ENCODE peak calls at places on chromosomes 11 and 22, in eight cellular contexts. C, I, D, X, O, E, T and V are unnamed samples.
A peak's percentile ranks its signal among the peaks of the same experiment; 100 is the strongest.

GRCh38 chr11:111086058-111086457 is 159.5 kb upstream of the POU2AF2 start:
- DNase-seq in X (no peak), E (no peak), C (peak; percentile 21), O (no peak), T (no peak), D (no peak), I (no peak), V (no peak)

GRCh38 chr22:27937453-27937852 is 18.4 kb upstream of the PITPNB start:
- DNase-seq in T (no peak), I (no peak), X (no peak), C (no peak), E (no peak), D (peak; percentile 15), O (no peak), V (no peak)

GRCh38 chr11:85171648-85172257 is 455.4 kb downstream of the DLG2 start:
- DNase-seq in O (no peak), E (no peak), C (no peak), I (no peak), T (no peak), X (no peak), D (no peak), V (no peak)

GRCh38 chr11:71251761-71252433 is 480 bp downstream of the SHANK2 start:
- DNase-seq in O (peak; percentile 83), X (peak; percentile 73), C (peak; percentile 79), T (no peak), I (no peak), E (no peak), D (peak; percentile 22), V (no peak)

GRCh38 chr11:44110231-44110679 is 14.8 kb downstream of the EXT2 start:
- DNase-seq in O (no peak), I (peak; percentile 35), E (peak; percentile 44), T (peak; percentile 61), C (peak; percentile 62), D (peak; percentile 53), X (peak; percentile 70), V (peak; percentile 64)

GRCh38 chr11:69353696-69354544 is 60.0 kb downstream of the MYEOV start:
- DNase-seq in X (no peak), T (no peak), C (peak; percentile 14), E (no peak), O (no peak), I (no peak), D (peak; percentile 54), V (no peak)

GRCh38 chr11:118283756-118284350 is 19.8 kb upstream of the MPZL2 start:
- DNase-seq in I (no peak), D (no peak), O (no peak), E (no peak), T (no peak), X (no peak), C (no peak), V (no peak)

GRCh38 chr11:45877845-45878244 is 7.6 kb upstream of the MAPK8IP1 start:
- DNase-seq in I (no peak), E (no peak), D (no peak), T (no peak), O (no peak), C (no peak), X (no peak), V (no peak)

GRCh38 chr11:279966-280761 is 2.0 kb downstream of the NLRP6 start:
- DNase-seq in D (peak; percentile 47), T (peak; percentile 35), O (peak; percentile 92), E (no peak), C (peak; percentile 74), I (peak; percentile 27), X (peak; percentile 64), V (peak; percentile 40)

GRCh38 chr11:33895752-33896137 is 3.9 kb upstream of the LMO2 start:
- DNase-seq in D (peak; percentile 83), I (no peak), C (no peak), E (no peak), X (no peak), T (no peak), O (no peak), V (no peak)

GRCh38 chr11:6531267-6531752 is 34.2 kb downstream of the DNHD1 start:
- DNase-seq in O (no peak), C (peak; percentile 68), I (peak; percentile 48), D (peak; percentile 58), T (peak; percentile 70), E (no peak), X (peak; percentile 40), V (peak; percentile 65)

GRCh38 chr11:27720277-27720830 is 20.1 kb upstream of the BDNF start:
- DNase-seq in X (peak; percentile 89), C (peak; percentile 96), O (no peak), E (no peak), I (no peak), D (peak; percentile 75), T (peak; percentile 72), V (peak; percentile 67)

GRCh38 chr11:77865805-77866204 is 44.9 kb downstream of the AAMDC start:
- DNase-seq in X (no peak), D (no peak), E (no peak), O (no peak), I (peak; percentile 33), T (no peak), C (no peak), V (no peak)

GRCh38 chr11:22920939-22921565 is 60.8 kb upstream of the CCDC179 start:
- DNase-seq in O (no peak), C (peak; percentile 81), I (peak; percentile 45), X (peak; percentile 60), D (peak; percentile 63), E (peak; percentile 64), T (peak; percentile 70), V (peak; percentile 70)

GRCh38 chr11:2400761-2401435 is 348 bp downstream of the TSSC4 start:
- DNase-seq in T (peak; percentile 25), I (no peak), X (no peak), D (no peak), C (no peak), E (no peak), O (peak; percentile 91), V (no peak)

GRCh38 chr11:26721967-26722366 is at the start of gene SLC5A12:
- DNase-seq in O (no peak), T (no peak), X (no peak), D (no peak), I (no peak), E (no peak), C (no peak), V (no peak)

GRCh38 chr11:123235117-123235686 is 40.2 kb upstream of the CLMP start:
- DNase-seq in X (peak; percentile 34), D (no peak), C (peak; percentile 78), T (peak; percentile 57), O (peak; percentile 79), E (no peak), I (no peak), V (peak; percentile 61)

GRCh38 chr11:72591785-72592490 is 82.3 kb downstream of the PDE2A start:
- DNase-seq in D (no peak), T (no peak), C (no peak), I (no peak), O (no peak), X (no peak), E (peak; percentile 76), V (no peak)

DNA sequence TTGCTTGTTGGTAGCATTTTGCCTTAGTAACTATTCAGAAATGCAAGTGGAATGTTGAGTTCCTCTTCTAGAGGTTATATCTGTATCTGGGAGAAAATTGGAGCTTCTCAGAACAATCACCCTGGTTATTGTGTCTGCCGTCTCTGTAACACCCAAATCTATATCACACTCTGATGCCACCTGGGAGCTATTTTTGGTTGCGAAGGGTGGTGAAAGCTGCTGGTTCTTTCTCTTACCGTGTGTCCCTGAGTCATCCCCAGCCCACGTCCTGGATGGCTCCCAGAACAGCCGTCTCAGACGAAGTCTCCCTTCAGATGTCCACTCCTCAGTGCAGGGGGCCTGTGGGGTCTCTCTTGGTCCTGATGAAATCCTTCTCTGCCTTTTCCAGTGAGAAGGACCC is 83.5 kb downstream of the C22orf31 start:
- DNase-seq in T (peak; percentile 43), X (peak; percentile 19), I (no peak), C (no peak), D (peak; percentile 70), E (peak; percentile 38), O (no peak), V (peak; percentile 29)
- H3K4me3 ChIP-seq in T (peak overlapping the region; percentile 34), X (no peak overlapping the region), I (no peak overlapping the region), C (no peak overlapping the region), D (no peak overlapping the region), E (no peak overlapping the region), O (no peak overlapping the region), V (no peak overlapping the region)

GRCh38 chr11:103877221-103877620 is 159.2 kb upstream of the DDI1 start:
- DNase-seq in D (no peak), X (no peak), I (peak; percentile 26), E (no peak), O (no peak), C (no peak), T (peak; percentile 53), V (peak; percentile 18)
- TF ChIP-seq CTCF in D (no peak), X (no peak), I (peak; percentile 30), E (peak; percentile 11), O (no peak), C (no peak), T (peak; percentile 29), V (no peak)

DNA sequence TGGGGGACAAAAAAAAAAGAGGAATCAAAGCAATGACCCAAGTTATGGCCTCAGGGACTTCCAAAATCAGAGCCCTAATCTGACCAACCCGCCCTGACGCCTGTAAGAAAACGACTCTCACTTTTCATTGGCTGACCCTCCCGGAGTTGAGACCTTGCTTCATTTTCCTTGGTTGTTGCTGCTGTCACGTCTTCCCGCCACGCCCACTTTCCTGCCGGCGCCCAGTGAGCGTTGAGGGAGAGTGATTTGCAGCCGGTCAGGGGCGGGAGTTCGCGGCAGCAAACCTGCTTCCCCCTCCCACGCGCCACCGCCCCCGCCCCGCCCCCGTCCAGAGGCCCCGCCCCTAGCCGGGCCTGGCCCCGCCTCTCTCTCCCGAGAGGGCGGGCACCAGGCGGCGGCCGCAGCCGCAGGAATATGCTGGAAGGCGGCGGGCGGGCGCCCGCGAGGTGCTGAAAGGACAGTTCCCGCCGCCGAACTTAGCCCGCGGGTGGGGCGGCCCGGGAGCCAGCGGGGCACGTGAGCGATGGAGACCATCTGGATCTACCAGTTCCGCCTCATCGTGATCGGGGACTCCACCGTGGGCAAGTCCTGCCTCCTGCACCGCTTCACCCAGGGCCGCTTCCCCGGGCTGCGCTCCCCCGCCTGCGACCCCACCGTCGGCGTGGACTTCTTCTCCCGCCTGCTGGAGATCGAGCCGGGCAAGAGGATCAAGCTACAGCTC is at the start of gene RAB39A:
- DNase-seq in X (peak; percentile 96), I (peak; percentile 80), O (peak; percentile 94), D (peak; percentile 94), C (peak; percentile 99), E (peak; percentile 98), T (peak; percentile 90), V (peak; percentile 90)
- H3K4me3 ChIP-seq in X (peak within 1 kb of the TSS; percentile 61), I (peak within 1 kb of the TSS; percentile 40), O (peak within 1 kb of the TSS; percentile 63), D (peak within 1 kb of the TSS; percentile 30), C (peak within 1 kb of the TSS; percentile 99), E (peak within 1 kb of the TSS; percentile 83), T (peak within 1 kb of the TSS; percentile 39), V (peak within 1 kb of the TSS; percentile 40)

DNA sequence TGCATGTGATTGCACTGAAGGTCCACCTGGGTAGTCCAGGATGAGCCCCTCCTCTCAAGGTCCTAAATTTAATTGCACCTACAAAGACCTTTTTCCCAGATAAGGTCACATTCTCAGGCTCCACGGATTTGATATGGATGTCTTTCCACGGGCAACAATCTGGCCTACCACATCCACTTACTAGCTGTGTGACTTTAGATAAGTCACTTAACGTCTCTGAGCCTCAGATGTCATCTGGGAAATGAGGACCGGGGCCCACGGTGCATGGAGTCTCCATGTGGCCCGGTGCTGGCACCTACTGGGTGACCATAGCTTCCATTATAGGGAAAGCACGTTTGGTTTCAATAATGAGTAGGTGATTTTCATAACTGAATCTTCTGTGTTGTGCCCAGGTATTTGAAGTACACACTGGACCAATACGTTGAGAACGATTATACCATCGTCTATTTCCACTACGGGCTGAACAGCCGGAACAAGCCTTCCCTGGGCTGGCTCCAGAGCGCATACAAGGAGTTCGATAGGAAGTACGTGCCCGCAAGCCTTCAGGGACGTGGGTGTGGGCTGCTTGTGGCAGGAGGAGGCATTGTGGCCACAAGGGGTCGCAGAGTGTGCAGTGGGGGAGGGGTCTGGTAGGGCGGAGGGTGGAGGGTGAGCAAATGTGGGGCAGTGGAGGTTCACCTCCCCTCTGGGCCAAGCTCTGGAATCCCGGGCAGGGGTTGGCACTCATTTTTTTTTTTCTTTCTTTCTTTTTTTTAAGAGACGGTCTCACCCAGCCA is 55.7 kb downstream of the ARHGAP8 start:
- DNase-seq in O (no peak), C (peak; percentile 78), D (no peak), T (no peak), E (no peak), X (peak; percentile 33), I (no peak), V (no peak)
- TF ChIP-seq CTCF in O (no peak), C (peak; percentile 62), D (peak; percentile 21), T (peak; percentile 21), E (no peak), X (no peak), I (no peak), V (no peak)